ENCODE peak calls at places on chromosomes 6 and 20, in seven cellular contexts. L is transverse colon, G is ovary, A is heart right ventricle, O is colonic mucosa, M is lower lobe of right lung, S is H9. B is an unnamed sample.

GRCh38 chr20:43762911-43763310 is 36.1 kb upstream of the GTSF1L start:
- DNase-seq in L (no peak), G (no peak), A (no peak), O (no peak), M (no peak), S (no peak), B (no peak)

GRCh38 chr6:84284428-84285033 is 57.1 kb upstream of the CEP162 start:
- DNase-seq in L (no peak), G (no peak), A (no peak), O (no peak), M (no peak), S (peak), B (no peak)

GRCh38 chr20:19885576-19885956 is 127.5 kb downstream of the RIN2 start:
- DNase-seq in L (no peak), G (no peak), A (no peak), O (no peak), M (no peak), S (no peak), B (no peak)

GRCh38 chr20:58366016-58366415 is 23.0 kb upstream of the VAPB start:
- DNase-seq in L (no peak), G (no peak), A (no peak), O (no peak), M (no peak), S (no peak), B (no peak)

GRCh38 chr6:6749791-6750434 is 161.4 kb downstream of the LY86 start:
- DNase-seq in L (peak), G (peak), A (peak), O (peak), M (peak), S (peak), B (no peak)

GRCh38 chr6:170262481-170263088 is 28.3 kb downstream of the DLL1 start:
- DNase-seq in L (no peak), G (no peak), A (no peak), O (no peak), M (no peak), S (no peak), B (no peak)

GRCh38 chr6:40336296-40336695 is 250.9 kb downstream of the LRFN2 start:
- DNase-seq in L (no peak), G (no peak), A (no peak), O (no peak), M (no peak), S (no peak), B (no peak)

GRCh38 chr20:15612746-15613145 is 960.5 kb downstream of the KIF16B start:
- DNase-seq in L (no peak), G (no peak), A (no peak), O (no peak), M (no peak), S (no peak), B (no peak)

GRCh38 chr6:133062702-133063319 is 178.3 kb upstream of the EYA4 start:
- DNase-seq in L (no peak), G (no peak), A (no peak), O (no peak), M (no peak), S (no peak), B (no peak)

GRCh38 chr6:355809-356208 is 35.7 kb upstream of the IRF4 start:
- DNase-seq in L (no peak), G (no peak), A (no peak), O (no peak), M (no peak), S (no peak), B (no peak)

GRCh38 chr20:2101057-2101934 is at the start of gene STK35:
- DNase-seq in L (peak), G (peak), A (no peak), O (peak), M (no peak), S (peak), B (peak)

GRCh38 chr20:56504373-56505005 is 20.1 kb upstream of the FAM209A start:
- DNase-seq in L (no peak), G (no peak), A (no peak), O (no peak), M (no peak), S (peak), B (no peak)

GRCh38 chr6:127515794-127516675 is 3.1 kb downstream of the MTCL3 start:
- DNase-seq in L (peak), G (peak), A (peak), O (peak), M (peak), S (peak), B (peak)

GRCh38 chr20:50520222-50520877 is 10.2 kb downstream of the PTPN1 start:
- DNase-seq in L (peak), G (no peak), A (no peak), O (no peak), M (no peak), S (no peak), B (no peak)

GRCh38 chr6:160766657-160767018 is 64.6 kb downstream of the PLG start:
- DNase-seq in L (no peak), G (no peak), A (no peak), O (no peak), M (no peak), S (no peak), B (no peak)

GRCh38 chr6:36694616-36695015 is 3.0 kb upstream of the RAB44 start:
- DNase-seq in L (no peak), G (no peak), A (no peak), O (no peak), M (no peak), S (no peak), B (no peak)

GRCh38 chr20:19880256-19881079 is 122.4 kb downstream of the RIN2 start:
- DNase-seq in L (no peak), G (no peak), A (no peak), O (peak), M (no peak), S (no peak), B (no peak)

GRCh38 chr20:11411765-11412164 is 505.9 kb upstream of the BTBD3 start:
- DNase-seq in L (no peak), G (no peak), A (no peak), O (no peak), M (no peak), S (peak), B (no peak)

GRCh38 chr6:86913795-86914194 is 23.5 kb upstream of the HTR1E start:
- DNase-seq in L (no peak), G (no peak), A (no peak), O (no peak), M (no peak), S (no peak), B (no peak)

DNA sequence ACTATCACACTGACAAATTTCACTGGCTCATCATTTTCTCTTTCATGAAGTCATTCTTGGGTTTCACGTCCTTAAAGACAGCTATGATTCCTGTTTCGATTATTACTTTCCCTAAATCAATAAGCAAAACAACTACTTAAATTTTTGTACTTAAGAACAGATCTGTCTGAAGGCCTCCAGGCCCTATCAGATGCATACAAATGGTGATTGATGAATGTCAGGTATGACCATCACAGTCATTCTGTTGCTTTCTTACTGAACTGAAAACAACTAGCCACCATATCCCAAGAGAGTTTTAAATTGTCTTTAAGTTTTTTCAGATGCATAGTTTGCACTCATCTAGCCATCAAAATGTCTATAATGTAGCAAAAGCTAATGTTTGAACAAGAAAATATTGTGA is 20.9 kb upstream of the HTR1E start:
- DNase-seq in L (no peak), G (no peak), A (no peak), O (no peak), M (no peak), S (no peak), B (no peak)
- TF ChIP-seq CTCF in L (no peak), G (no peak), A (no peak), O (no peak), M (no peak), S (no peak), B (no peak)

DNA sequence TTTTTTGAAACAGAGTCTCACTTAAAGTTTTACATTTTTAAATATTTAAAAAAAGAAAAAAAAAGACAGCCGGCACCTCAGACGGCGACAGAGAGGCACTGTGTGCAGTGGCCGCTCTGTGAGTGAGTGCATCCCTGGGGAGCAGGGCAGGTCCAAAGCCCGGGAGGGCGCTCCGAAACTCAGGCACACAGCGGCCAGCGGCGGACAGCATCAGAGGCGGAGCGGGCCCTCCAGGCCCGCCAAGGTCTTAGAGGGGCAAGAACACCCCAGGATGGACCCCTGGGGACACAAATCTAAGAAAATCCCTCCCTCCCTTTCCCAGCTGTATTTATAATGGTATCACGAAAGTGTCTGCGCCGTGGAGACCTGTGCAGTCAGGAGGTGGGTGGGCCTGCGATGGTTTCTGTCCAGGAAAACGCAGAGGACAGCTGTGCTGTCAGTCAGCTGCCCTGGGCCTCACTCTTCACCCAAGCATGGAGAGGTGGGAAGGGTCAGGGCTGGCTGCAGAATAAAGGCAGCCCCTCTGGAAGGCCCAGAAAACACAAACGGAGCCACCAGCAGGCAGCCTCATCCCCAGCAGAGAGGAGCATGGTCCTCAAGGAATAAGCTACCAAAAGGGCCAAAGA is 43.8 kb downstream of the TAF4 start:
- DNase-seq in L (no peak), G (no peak), A (no peak), O (no peak), M (peak), S (no peak), B (no peak)
- TF ChIP-seq CTCF in L (no peak), G (no peak), A (no peak), O (no peak), M (no peak), S (no peak), B (no peak)

DNA sequence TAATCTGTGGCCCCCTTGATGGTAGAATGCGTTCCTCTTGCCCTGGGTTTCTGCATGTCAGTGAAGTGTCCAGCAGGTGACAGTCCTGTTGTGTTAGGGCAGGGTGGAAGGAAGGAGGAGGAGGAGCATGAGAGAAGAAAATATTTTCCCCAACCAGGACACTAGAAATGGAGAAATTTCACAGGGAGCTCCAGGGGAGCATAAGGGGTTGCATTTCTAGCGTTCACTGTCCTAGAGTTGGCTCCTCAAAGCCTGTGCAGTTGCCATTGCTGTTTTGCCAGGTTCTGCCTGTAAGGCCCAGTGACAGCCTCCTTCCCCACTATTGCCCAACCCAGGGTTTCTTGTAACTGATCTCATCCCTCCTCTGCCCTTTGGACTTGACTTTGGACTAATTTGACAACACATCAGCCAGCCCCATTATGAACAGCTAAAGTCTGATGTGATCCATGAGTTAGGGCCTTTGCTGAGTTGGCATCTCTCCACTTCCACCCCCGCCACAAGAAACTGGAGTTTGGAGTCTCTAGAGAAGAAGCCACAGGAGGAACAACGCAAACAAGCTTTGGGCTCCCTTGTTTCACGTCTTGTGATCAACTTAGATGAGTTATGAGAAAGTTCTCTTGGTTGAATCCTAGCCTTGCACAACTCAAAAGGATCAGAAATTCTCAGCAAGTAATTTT is 14.0 kb upstream of the FAM50B start:
- DNase-seq in L (peak), G (no peak), A (peak), O (peak), M (no peak), S (no peak), B (peak)
- TF ChIP-seq CTCF in L (no peak), G (no peak), A (no peak), O (no peak), M (no peak), S (no peak), B (no peak)

GRCh38 chr6:23418095-23418494 is 707.9 kb upstream of the NRSN1 start:
- DNase-seq in L (no peak), G (no peak), A (no peak), O (no peak), M (no peak), S (no peak), B (no peak)

GRCh38 chr6:23424584-23424983 is 701.4 kb upstream of the NRSN1 start:
- DNase-seq in L (no peak), G (no peak), A (no peak), O (no peak), M (no peak), S (no peak), B (no peak)

GRCh38 chr6:23417133-23417532 is 708.9 kb upstream of the NRSN1 start:
- DNase-seq in L (no peak), G (no peak), A (no peak), O (no peak), M (no peak), S (no peak), B (no peak)

GRCh38 chr6:23419046-23419445 is 707.0 kb upstream of the NRSN1 start:
- DNase-seq in L (no peak), G (no peak), A (no peak), O (no peak), M (no peak), S (no peak), B (no peak)

DNA sequence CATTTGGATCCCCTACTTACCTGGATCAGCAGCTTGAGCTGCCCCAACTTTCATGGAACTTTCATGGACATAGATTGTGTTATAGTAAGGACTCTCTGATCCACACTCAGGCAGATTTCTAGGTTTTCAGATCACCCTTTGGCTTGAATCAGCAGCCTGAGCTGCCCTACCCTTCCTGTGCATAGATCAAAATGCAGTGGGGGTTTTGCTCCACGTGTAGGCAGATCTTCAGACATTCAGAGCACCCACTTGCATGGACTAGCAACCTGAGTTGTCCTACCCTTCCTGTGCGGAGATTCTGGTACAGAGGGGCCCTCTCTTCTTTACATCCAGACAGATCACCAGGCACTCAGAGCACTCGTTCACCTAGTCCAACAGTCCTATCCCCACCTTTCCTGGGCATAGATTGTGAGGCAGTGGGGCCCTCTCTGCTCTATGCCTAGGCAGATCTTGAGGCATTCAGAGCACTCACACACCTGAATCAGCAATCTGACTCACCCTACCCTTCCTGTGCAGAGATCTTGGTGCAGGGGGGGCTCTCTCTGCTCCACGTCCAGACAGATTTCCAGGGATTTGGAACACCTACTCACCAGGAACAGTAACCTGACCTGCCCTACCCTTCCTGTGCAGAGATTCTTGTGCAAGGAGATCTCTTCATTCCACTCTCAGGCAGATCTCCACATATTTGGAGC is 705.2 kb upstream of the NRSN1 start:
- DNase-seq in L (no peak), G (no peak), A (no peak), O (no peak), M (no peak), S (no peak), B (no peak)
- TF ChIP-seq CTCF in L (no peak), G (no peak), A (no peak), O (no peak), M (no peak), S (no peak), B (no peak)